ENCODE peak calls at places on chromosomes 11 and 22, in seven cellular contexts. One of them, this sample, is unnamed.
A peak's percentile ranks its signal among the peaks of the same experiment; 100 is the strongest.

GRCh38 chr11:79437274-79437980 is 3.4 kb downstream of the TENM4 start:
- DNase-seq in BE2C: peak; percentile 72
- DNase-seq in heart left ventricle: peak; percentile 75
- DNase-seq in upper lobe of right lung: peak; percentile 77
- DNase-seq in SK-N-SH: peak; percentile 89
- DNase-seq in colonic mucosa: peak; percentile 57
- DNase-seq in ascending aorta: no peak
- DNase-seq in this sample: no peak

GRCh38 chr11:86291466-86292262 is 10.4 kb upstream of the HIKESHI start:
- DNase-seq in heart left ventricle: peak; percentile 33
- DNase-seq in SK-N-SH: peak; percentile 46
- DNase-seq in colonic mucosa: peak; percentile 57
- DNase-seq in BE2C: peak; percentile 60
- DNase-seq in upper lobe of right lung: no peak
- DNase-seq in ascending aorta: no peak
- DNase-seq in this sample: no peak

GRCh38 chr22:24807284-24807950 is 1.4 kb downstream of the SGSM1 start:
- DNase-seq in BE2C: peak; percentile 44
- DNase-seq in colonic mucosa: no peak
- DNase-seq in SK-N-SH: peak; percentile 63
- DNase-seq in heart left ventricle: peak; percentile 61
- DNase-seq in ascending aorta: peak; percentile 15
- DNase-seq in upper lobe of right lung: no peak
- DNase-seq in this sample: no peak

GRCh38 chr11:18617688-18618340 is 16.3 kb downstream of the SPTY2D1 start:
- DNase-seq in ascending aorta: no peak
- DNase-seq in SK-N-SH: no peak
- DNase-seq in colonic mucosa: no peak
- DNase-seq in upper lobe of right lung: no peak
- DNase-seq in heart left ventricle: no peak
- DNase-seq in BE2C: no peak
- DNase-seq in this sample: no peak

GRCh38 chr11:131041331-131042040 is 125.2 kb upstream of the SNX19 start:
- DNase-seq in upper lobe of right lung: no peak
- DNase-seq in ascending aorta: no peak
- DNase-seq in heart left ventricle: no peak
- DNase-seq in SK-N-SH: no peak
- DNase-seq in BE2C: no peak
- DNase-seq in colonic mucosa: no peak
- DNase-seq in this sample: no peak

GRCh38 chr22:31243339-31244043 is 31.4 kb downstream of the LIMK2 start:
- DNase-seq in heart left ventricle: no peak
- DNase-seq in SK-N-SH: no peak
- DNase-seq in BE2C: no peak
- DNase-seq in ascending aorta: no peak
- DNase-seq in upper lobe of right lung: no peak
- DNase-seq in colonic mucosa: no peak
- DNase-seq in this sample: no peak

GRCh38 chr22:32801436-32802290 is at the start of gene TIMP3:
- DNase-seq in ascending aorta: peak; percentile 50
- DNase-seq in upper lobe of right lung: peak; percentile 86
- DNase-seq in BE2C: peak; percentile 79
- DNase-seq in heart left ventricle: peak; percentile 96
- DNase-seq in colonic mucosa: peak; percentile 69
- DNase-seq in SK-N-SH: peak; percentile 95
- DNase-seq in this sample: no peak

GRCh38 chr11:70082829-70083228 is 4.7 kb downstream of the ANO1 start:
- DNase-seq in heart left ventricle: no peak
- DNase-seq in SK-N-SH: no peak
- DNase-seq in colonic mucosa: no peak
- DNase-seq in upper lobe of right lung: no peak
- DNase-seq in ascending aorta: no peak
- DNase-seq in BE2C: no peak
- DNase-seq in this sample: no peak

GRCh38 chr22:40281717-40282116 is 64.6 kb upstream of the ADSL start:
- DNase-seq in heart left ventricle: peak; percentile 44
- DNase-seq in BE2C: peak; percentile 34
- DNase-seq in upper lobe of right lung: no peak
- DNase-seq in SK-N-SH: no peak
- DNase-seq in ascending aorta: no peak
- DNase-seq in colonic mucosa: no peak
- DNase-seq in this sample: no peak

GRCh38 chr22:26579331-26579886 is 10.5 kb downstream of the TPST2 start:
- DNase-seq in ascending aorta: no peak
- DNase-seq in BE2C: no peak
- DNase-seq in heart left ventricle: peak; percentile 38
- DNase-seq in SK-N-SH: no peak
- DNase-seq in colonic mucosa: peak; percentile 35
- DNase-seq in upper lobe of right lung: peak; percentile 66
- DNase-seq in this sample: no peak

GRCh38 chr22:20762233-20762796 is 11.6 kb upstream of the SERPIND1 start:
- DNase-seq in heart left ventricle: no peak
- DNase-seq in upper lobe of right lung: no peak
- DNase-seq in colonic mucosa: no peak
- DNase-seq in ascending aorta: no peak
- DNase-seq in BE2C: no peak
- DNase-seq in SK-N-SH: no peak
- DNase-seq in this sample: no peak

GRCh38 chr11:26677566-26677965 is 44.3 kb downstream of the SLC5A12 start:
- DNase-seq in SK-N-SH: no peak
- DNase-seq in colonic mucosa: no peak
- DNase-seq in ascending aorta: no peak
- DNase-seq in heart left ventricle: no peak
- DNase-seq in BE2C: no peak
- DNase-seq in upper lobe of right lung: no peak
- DNase-seq in this sample: no peak

GRCh38 chr11:82521427-82521826 is 212.2 kb downstream of the FAM181B start:
- DNase-seq in BE2C: no peak
- DNase-seq in ascending aorta: no peak
- DNase-seq in SK-N-SH: no peak
- DNase-seq in upper lobe of right lung: no peak
- DNase-seq in colonic mucosa: no peak
- DNase-seq in heart left ventricle: peak; percentile 13
- DNase-seq in this sample: no peak

GRCh38 chr11:64767344-64768299 is 7.8 kb upstream of the PYGM start:
- DNase-seq in BE2C: peak; percentile 80
- DNase-seq in heart left ventricle: peak; percentile 76
- DNase-seq in ascending aorta: no peak
- DNase-seq in colonic mucosa: peak; percentile 76
- DNase-seq in SK-N-SH: peak; percentile 76
- DNase-seq in upper lobe of right lung: peak; percentile 72
- DNase-seq in this sample: no peak

GRCh38 chr11:46963848-46964247 is 27.3 kb downstream of the CSTPP1 start:
- DNase-seq in colonic mucosa: no peak
- DNase-seq in ascending aorta: no peak
- DNase-seq in upper lobe of right lung: no peak
- DNase-seq in heart left ventricle: no peak
- DNase-seq in SK-N-SH: no peak
- DNase-seq in BE2C: no peak
- DNase-seq in this sample: no peak

GRCh38 chr11:61912530-61912898 is 4.9 kb downstream of the RAB3IL1 start:
- DNase-seq in SK-N-SH: peak; percentile 17
- DNase-seq in heart left ventricle: peak; percentile 61
- DNase-seq in ascending aorta: no peak
- DNase-seq in upper lobe of right lung: peak; percentile 67
- DNase-seq in BE2C: no peak
- DNase-seq in colonic mucosa: peak; percentile 33
- DNase-seq in this sample: no peak

GRCh38 chr22:22558972-22559603 is at the start of gene PRAME:
- DNase-seq in upper lobe of right lung: peak; percentile 78
- DNase-seq in BE2C: peak; percentile 94
- DNase-seq in colonic mucosa: peak; percentile 72
- DNase-seq in SK-N-SH: peak; percentile 88
- DNase-seq in heart left ventricle: peak; percentile 41
- DNase-seq in ascending aorta: no peak
- DNase-seq in this sample: no peak

GRCh38 chr11:64382586-64382985 is 23.6 kb downstream of the RPS6KA4 start:
- DNase-seq in BE2C: no peak
- DNase-seq in upper lobe of right lung: no peak
- DNase-seq in SK-N-SH: no peak
- DNase-seq in colonic mucosa: no peak
- DNase-seq in heart left ventricle: no peak
- DNase-seq in ascending aorta: no peak
- DNase-seq in this sample: no peak

GRCh38 chr11:44398266-44399045 is 88.5 kb upstream of the ALX4 start:
- DNase-seq in colonic mucosa: no peak
- DNase-seq in upper lobe of right lung: no peak
- DNase-seq in ascending aorta: no peak
- DNase-seq in SK-N-SH: no peak
- DNase-seq in heart left ventricle: no peak
- DNase-seq in BE2C: no peak
- DNase-seq in this sample: peak; percentile 31

DNA sequence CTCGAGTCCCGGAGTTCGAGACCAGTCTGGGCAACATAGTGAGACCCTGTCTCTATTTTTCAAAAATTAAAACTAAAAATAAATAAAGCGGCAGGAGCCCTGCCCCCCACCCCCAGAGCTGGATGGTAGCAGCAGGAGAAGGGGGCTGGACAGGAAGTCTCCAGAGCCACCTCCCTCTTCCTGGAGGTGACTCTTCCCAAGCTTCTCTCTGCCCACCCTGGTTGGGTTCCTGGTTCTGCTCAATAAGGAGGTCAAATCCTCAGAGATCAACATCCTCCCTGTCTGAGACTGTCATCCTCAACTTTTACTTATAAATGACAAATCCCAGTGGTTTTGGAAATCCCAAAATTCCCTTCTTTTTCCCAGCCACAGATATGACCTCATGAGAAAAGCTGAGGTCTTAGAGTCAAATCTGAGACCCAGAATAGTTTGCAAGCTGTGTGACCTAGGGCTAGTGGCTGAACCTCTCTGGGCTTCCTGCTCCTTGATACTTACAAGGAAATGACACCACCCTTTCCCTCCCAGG is 987 bp downstream of the C1QTNF6 start:
- DNase-seq in heart left ventricle: peak; percentile 24
- DNase-seq in BE2C: no peak
- DNase-seq in upper lobe of right lung: no peak
- DNase-seq in colonic mucosa: no peak
- DNase-seq in ascending aorta: no peak
- DNase-seq in SK-N-SH: no peak
- DNase-seq in this sample: no peak
- H3K4me3 ChIP-seq in heart left ventricle: peak overlapping the region; percentile 51
- H3K4me3 ChIP-seq in BE2C: peak overlapping the region; percentile 68
- H3K4me3 ChIP-seq in upper lobe of right lung: peak overlapping the region; percentile 41
- H3K4me3 ChIP-seq in colonic mucosa: no peak overlapping the region
- H3K4me3 ChIP-seq in ascending aorta: peak overlapping the region; percentile 42
- H3K4me3 ChIP-seq in SK-N-SH: peak overlapping the region; percentile 55
- H3K4me3 ChIP-seq in this sample: peak overlapping the region; percentile 55

GRCh38 chr22:19553201-19553600 is 29.0 kb upstream of the CLDN5 start:
- DNase-seq in upper lobe of right lung: no peak
- DNase-seq in heart left ventricle: no peak
- DNase-seq in SK-N-SH: no peak
- DNase-seq in colonic mucosa: no peak
- DNase-seq in ascending aorta: no peak
- DNase-seq in BE2C: no peak
- DNase-seq in this sample: no peak

GRCh38 chr22:19555651-19556050 is 31.4 kb upstream of the CLDN5 start:
- DNase-seq in BE2C: no peak
- DNase-seq in heart left ventricle: no peak
- DNase-seq in SK-N-SH: no peak
- DNase-seq in ascending aorta: no peak
- DNase-seq in upper lobe of right lung: no peak
- DNase-seq in colonic mucosa: no peak
- DNase-seq in this sample: no peak

GRCh38 chr22:19556963-19557545 is 32.8 kb upstream of the CLDN5 start:
- DNase-seq in ascending aorta: no peak
- DNase-seq in colonic mucosa: no peak
- DNase-seq in upper lobe of right lung: no peak
- DNase-seq in SK-N-SH: no peak
- DNase-seq in BE2C: no peak
- DNase-seq in heart left ventricle: no peak
- DNase-seq in this sample: no peak

GRCh38 chr22:19559324-19559811 is 35.2 kb upstream of the CLDN5 start:
- DNase-seq in upper lobe of right lung: no peak
- DNase-seq in SK-N-SH: no peak
- DNase-seq in colonic mucosa: no peak
- DNase-seq in BE2C: no peak
- DNase-seq in heart left ventricle: no peak
- DNase-seq in ascending aorta: no peak
- DNase-seq in this sample: no peak

GRCh38 chr22:19554834-19555404 is 30.7 kb upstream of the CLDN5 start:
- DNase-seq in heart left ventricle: no peak
- DNase-seq in upper lobe of right lung: no peak
- DNase-seq in SK-N-SH: peak; percentile 40
- DNase-seq in BE2C: peak; percentile 38
- DNase-seq in ascending aorta: no peak
- DNase-seq in colonic mucosa: no peak
- DNase-seq in this sample: no peak
- TF ChIP-seq CTCF in heart left ventricle: no peak
- TF ChIP-seq CTCF in upper lobe of right lung: peak; percentile 20
- TF ChIP-seq CTCF in SK-N-SH: peak; percentile 7
- TF ChIP-seq CTCF in BE2C: peak; percentile 11
- TF ChIP-seq CTCF in ascending aorta: no peak
- TF ChIP-seq CTCF in colonic mucosa: no peak
- TF ChIP-seq CTCF in this sample: peak; percentile 19

GRCh38 chr11:111937859-111938258 is 716 bp downstream of the DIXDC1 start:
- DNase-seq in colonic mucosa: no peak
- DNase-seq in heart left ventricle: no peak
- DNase-seq in upper lobe of right lung: no peak
- DNase-seq in ascending aorta: no peak
- DNase-seq in SK-N-SH: peak; percentile 38
- DNase-seq in BE2C: no peak
- DNase-seq in this sample: no peak
- H3K4me3 ChIP-seq in colonic mucosa: no peak overlapping the region
- H3K4me3 ChIP-seq in heart left ventricle: peak overlapping the region; percentile 80
- H3K4me3 ChIP-seq in upper lobe of right lung: peak overlapping the region; percentile 71
- H3K4me3 ChIP-seq in ascending aorta: peak overlapping the region; percentile 85
- H3K4me3 ChIP-seq in SK-N-SH: peak overlapping the region; percentile 49
- H3K4me3 ChIP-seq in BE2C: peak overlapping the region; percentile 79
- H3K4me3 ChIP-seq in this sample: peak overlapping the region; percentile 62

GRCh38 chr11:2975594-2975993 is 16.5 kb downstream of the NAP1L4 start:
- DNase-seq in ascending aorta: no peak
- DNase-seq in BE2C: peak; percentile 28
- DNase-seq in upper lobe of right lung: no peak
- DNase-seq in SK-N-SH: peak; percentile 44
- DNase-seq in colonic mucosa: no peak
- DNase-seq in heart left ventricle: no peak
- DNase-seq in this sample: no peak
- TF ChIP-seq CTCF in ascending aorta: peak; percentile 12
- TF ChIP-seq CTCF in BE2C: peak; percentile 46
- TF ChIP-seq CTCF in upper lobe of right lung: peak; percentile 40
- TF ChIP-seq CTCF in SK-N-SH: peak; percentile 53
- TF ChIP-seq CTCF in colonic mucosa: peak; percentile 41
- TF ChIP-seq CTCF in heart left ventricle: peak; percentile 43
- TF ChIP-seq CTCF in this sample: peak; percentile 66